ENCODE peak calls at places on chromosomes 13 and 19, in nine cellular contexts. G is stimulated activated CD4-positive, alpha-beta T cell treated with anti-CD3 and anti-CD28 coated beads, Interleukin-15, amount 100 ng/mL, for 1 hour; Q is pancreas; V is heart left ventricle; M is GM23248; N is choroid plexus epithelial cell; K is GM03348; P is dorsolateral prefrontal cortex; D is SK-N-SH. F is an unnamed sample.

GRCh38 chr19:45781282-45782161 is 768 bp downstream of the DMPK start:
- DNase-seq in G (no peak), Q (peak), V (peak), M (peak), N (no peak), K (no peak), P (no peak), D (no peak), F (no peak)

GRCh38 chr19:56671613-56671994 is at the start of gene ZNF835:
- DNase-seq in G (peak), Q (peak), V (peak), M (peak), N (peak), K (peak), P (peak), D (peak), F (peak)

GRCh38 chr13:95388420-95389079 is 87.3 kb upstream of the ABCC4 start:
- DNase-seq in G (no peak), Q (no peak), V (no peak), M (no peak), N (no peak), K (no peak), P (no peak), D (no peak), F (no peak)

GRCh38 chr19:51123381-51124186 is 1.1 kb upstream of the SIGLEC9 start:
- DNase-seq in G (no peak), Q (no peak), V (no peak), M (no peak), N (peak), K (no peak), P (peak), D (no peak), F (no peak)

GRCh38 chr19:55504252-55504603 is 16.0 kb downstream of the SSC5D start:
- DNase-seq in G (no peak), Q (no peak), V (no peak), M (no peak), N (no peak), K (no peak), P (no peak), D (no peak), F (no peak)

GRCh38 chr13:45728759-45729158 is 26.6 kb downstream of the CBY2 start:
- DNase-seq in G (no peak), Q (no peak), V (no peak), M (peak), N (no peak), K (peak), P (no peak), D (no peak), F (peak)

GRCh38 chr19:42076375-42076944 is 494 bp downstream of the ZNF574 start:
- DNase-seq in G (no peak), Q (peak), V (no peak), M (no peak), N (no peak), K (no peak), P (no peak), D (no peak), F (no peak)

GRCh38 chr13:24097667-24098066 is 62.9 kb upstream of the SPATA13 start:
- DNase-seq in G (no peak), Q (no peak), V (no peak), M (no peak), N (no peak), K (no peak), P (no peak), D (no peak), F (no peak)

GRCh38 chr13:23321534-23322241 is 111.8 kb downstream of the SACS start:
- DNase-seq in G (no peak), Q (no peak), V (peak), M (peak), N (peak), K (peak), P (peak), D (no peak), F (no peak)

GRCh38 chr13:98944336-98944735 is 33.5 kb downstream of the DOCK9 start:
- DNase-seq in G (no peak), Q (no peak), V (no peak), M (no peak), N (no peak), K (no peak), P (no peak), D (no peak), F (no peak)

GRCh38 chr19:19606021-19606420 is 12.5 kb downstream of the PBX4 start:
- DNase-seq in G (peak), Q (no peak), V (no peak), M (no peak), N (no peak), K (no peak), P (no peak), D (no peak), F (no peak)

GRCh38 chr19:1698636-1699035 is 46.2 kb upstream of the TCF3 start:
- DNase-seq in G (no peak), Q (no peak), V (peak), M (no peak), N (no peak), K (no peak), P (no peak), D (no peak), F (no peak)

GRCh38 chr19:4375164-4375619 is 25.2 kb downstream of the SH3GL1 start:
- DNase-seq in G (no peak), Q (peak), V (no peak), M (no peak), N (no peak), K (no peak), P (peak), D (peak), F (peak)

GRCh38 chr13:96499646-96500045 is 409.7 kb downstream of the HS6ST3 start:
- DNase-seq in G (no peak), Q (no peak), V (no peak), M (no peak), N (no peak), K (no peak), P (peak), D (no peak), F (no peak)

GRCh38 chr19:1086618-1087017 is 8.6 kb downstream of the POLR2E start:
- DNase-seq in G (no peak), Q (peak), V (no peak), M (no peak), N (no peak), K (no peak), P (no peak), D (no peak), F (no peak)

GRCh38 chr19:6015841-6016545 is 38.1 kb upstream of the RANBP3 start:
- DNase-seq in G (no peak), Q (peak), V (no peak), M (no peak), N (no peak), K (no peak), P (peak), D (peak), F (no peak)

GRCh38 chr19:29687244-29687896 is 22.1 kb downstream of the PLEKHF1 start:
- DNase-seq in G (no peak), Q (no peak), V (no peak), M (peak), N (peak), K (peak), P (no peak), D (no peak), F (no peak)

GRCh38 chr19:52336976-52337375 is 933 bp downstream of the ZNF610 start:
- DNase-seq in G (no peak), Q (no peak), V (no peak), M (peak), N (peak), K (no peak), P (no peak), D (peak), F (peak)

GRCh38 chr13:23786607-23787006 is 102.6 kb downstream of the MIPEP start:
- DNase-seq in G (no peak), Q (no peak), V (no peak), M (no peak), N (no peak), K (no peak), P (no peak), D (no peak), F (no peak)

GRCh38 chr13:112803422-112803821 is 113.6 kb downstream of the ATP11A start:
- DNase-seq in G (no peak), Q (no peak), V (no peak), M (no peak), N (no peak), K (no peak), P (no peak), D (no peak), F (no peak)

GRCh38 chr13:45325806-45326205 is 15.2 kb downstream of the TPT1 start:
- DNase-seq in G (no peak), Q (no peak), V (peak), M (peak), N (peak), K (peak), P (peak), D (no peak), F (no peak)

GRCh38 chr19:12034610-12035009 is 869 bp downstream of the ZNF433 start:
- DNase-seq in G (no peak), Q (no peak), V (no peak), M (peak), N (peak), K (peak), P (no peak), D (peak), F (no peak)

GRCh38 chr19:38736413-38737280 is 7.6 kb downstream of the CAPN12 start:
- DNase-seq in G (peak), Q (peak), V (no peak), M (peak), N (peak), K (peak), P (no peak), D (peak), F (no peak)

GRCh38 chr19:3801412-3802096 is 15.4 kb upstream of the MATK start:
- DNase-seq in G (peak), Q (peak), V (peak), M (peak), N (no peak), K (peak), P (peak), D (peak), F (no peak)

F was measured in SK-N-DZ.